ENCODE peak calls at places on chromosomes 4 and X, in nine cellular contexts. B is NT2/D1; A is Peyer's patch; K is GM23248; G is lower lobe of right lung; D is CD8-positive, alpha-beta memory T cell; S is heart left ventricle; W is left ventricle myocardium inferior; N is GM23338. I is an unnamed sample. For H3K27me3, the result is how much of the 10 kb centered on the place peaks cover.

GRCh38 chr4:147799986-147800555 is 68.2 kb downstream of the ARHGAP10 start:
- DNase-seq in B (no peak), A (no peak), K (no peak), G (no peak), D (peak), S (no peak), W (no peak), N (no peak), I (peak)

GRCh38 chr4:183354213-183354612 is 32.0 kb upstream of the CLDN24 start:
- DNase-seq in B (no peak), A (no peak), K (no peak), G (no peak), D (no peak), S (no peak), W (no peak), N (no peak), I (no peak)

GRCh38 chr4:14289708-14290107 is 662.2 kb upstream of the BOD1L1 start:
- DNase-seq in B (no peak), A (no peak), K (no peak), G (no peak), D (no peak), S (no peak), W (no peak), N (no peak), I (no peak)

GRCh38 chrX:22043872-22044271 is 11.7 kb downstream of the PHEX start:
- DNase-seq in B (no peak), A (no peak), K (no peak), G (no peak), D (no peak), S (no peak), W (no peak), N (peak), I (no peak)

GRCh38 chrX:120463241-120463640 is 5.9 kb downstream of the LAMP2 start:
- DNase-seq in B (no peak), A (no peak), K (peak), G (no peak), D (no peak), S (no peak), W (no peak), N (no peak), I (no peak)

GRCh38 chrX:13448941-13449340 is 120.5 kb upstream of the EGFL6 start:
- DNase-seq in B (no peak), A (no peak), K (no peak), G (no peak), D (no peak), S (no peak), W (no peak), N (no peak), I (no peak)

GRCh38 chr4:55635282-55635681 is 816 bp downstream of the NMU start:
- DNase-seq in B (no peak), A (no peak), K (no peak), G (no peak), D (no peak), S (no peak), W (no peak), N (peak), I (peak)

GRCh38 chr4:26787461-26788340 is 72.9 kb upstream of the STIM2 start:
- DNase-seq in B (peak), A (peak), K (peak), G (no peak), D (no peak), S (peak), W (peak), N (peak), I (peak)

GRCh38 chr4:165115301-165115700 is 2.6 kb upstream of the TMEM192 start:
- DNase-seq in B (no peak), A (no peak), K (no peak), G (no peak), D (no peak), S (no peak), W (no peak), N (no peak), I (no peak)

GRCh38 chr4:17283832-17284231 is 228.1 kb downstream of the QDPR start:
- DNase-seq in B (no peak), A (no peak), K (no peak), G (no peak), D (no peak), S (peak), W (no peak), N (no peak), I (no peak)

GRCh38 chr4:17664755-17665154 is 50.3 kb downstream of the MED28 start:
- DNase-seq in B (no peak), A (no peak), K (no peak), G (no peak), D (no peak), S (no peak), W (no peak), N (no peak), I (no peak)

GRCh38 chrX:18613930-18614639 is 57.8 kb downstream of the RS1 start:
- DNase-seq in B (no peak), A (no peak), K (no peak), G (no peak), D (no peak), S (no peak), W (no peak), N (no peak), I (no peak)

GRCh38 chr4:84856468-84856867 is 110.0 kb downstream of the WDFY3 start:
- DNase-seq in B (no peak), A (no peak), K (no peak), G (no peak), D (no peak), S (no peak), W (no peak), N (peak), I (peak)

GRCh38 chrX:17654116-17654515 is 83.2 kb upstream of the SCML1 start:
- DNase-seq in B (no peak), A (no peak), K (no peak), G (no peak), D (peak), S (no peak), W (no peak), N (no peak), I (no peak)

GRCh38 chrX:17655232-17656034 is 81.9 kb upstream of the SCML1 start:
- DNase-seq in B (peak), A (no peak), K (peak), G (no peak), D (no peak), S (peak), W (no peak), N (peak), I (peak)

GRCh38 chr4:184851200-184851541 is 25.4 kb upstream of the ACSL1 start:
- DNase-seq in B (no peak), A (no peak), K (no peak), G (no peak), D (no peak), S (no peak), W (no peak), N (no peak), I (peak)

GRCh38 chr4:122826596-122827257 is at the start of gene FGF2:
- DNase-seq in B (peak), A (peak), K (peak), G (peak), D (no peak), S (peak), W (peak), N (peak), I (peak)

GRCh38 chr4:178192611-178193010 is 750.4 kb upstream of the AGA start:
- DNase-seq in B (no peak), A (no peak), K (no peak), G (no peak), D (no peak), S (no peak), W (no peak), N (no peak), I (no peak)

DNA sequence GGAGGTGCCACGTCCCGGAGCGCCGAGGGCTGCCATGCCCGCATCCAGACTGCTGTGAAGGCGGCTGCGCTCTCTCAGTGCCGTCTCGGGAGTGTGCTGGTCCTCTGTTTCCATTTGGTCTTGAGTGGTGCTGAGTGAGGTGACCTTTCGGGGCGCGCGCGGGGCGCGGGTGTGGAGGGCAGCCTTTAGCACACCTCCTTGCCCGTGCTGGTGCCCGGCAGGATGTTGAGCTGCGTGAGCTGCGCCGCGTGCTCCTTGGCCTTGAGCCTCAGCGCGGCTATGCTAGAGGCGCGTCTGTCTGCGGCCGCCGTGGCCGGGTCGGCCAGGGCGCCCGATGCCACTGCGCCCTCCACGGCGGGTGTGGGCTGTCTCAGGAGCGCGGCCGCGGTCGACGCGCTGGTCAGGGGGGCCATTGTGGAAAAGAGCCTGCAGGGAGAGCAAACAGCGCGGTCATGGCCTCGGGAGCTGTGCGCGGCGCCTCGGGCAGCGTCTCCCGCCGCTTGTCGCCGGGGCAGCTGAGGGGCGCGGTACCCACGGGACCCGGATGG is 11.2 kb downstream of the ARX start:
- DNase-seq in B (no peak), A (no peak), K (no peak), G (no peak), D (no peak), S (no peak), W (no peak), N (no peak), I (peak)
- H3K4me3 ChIP-seq in B (peak), A (no peak), K (no peak), G (no peak), D (no peak), S (peak), W (peak), N (peak), I (peak)

DNA sequence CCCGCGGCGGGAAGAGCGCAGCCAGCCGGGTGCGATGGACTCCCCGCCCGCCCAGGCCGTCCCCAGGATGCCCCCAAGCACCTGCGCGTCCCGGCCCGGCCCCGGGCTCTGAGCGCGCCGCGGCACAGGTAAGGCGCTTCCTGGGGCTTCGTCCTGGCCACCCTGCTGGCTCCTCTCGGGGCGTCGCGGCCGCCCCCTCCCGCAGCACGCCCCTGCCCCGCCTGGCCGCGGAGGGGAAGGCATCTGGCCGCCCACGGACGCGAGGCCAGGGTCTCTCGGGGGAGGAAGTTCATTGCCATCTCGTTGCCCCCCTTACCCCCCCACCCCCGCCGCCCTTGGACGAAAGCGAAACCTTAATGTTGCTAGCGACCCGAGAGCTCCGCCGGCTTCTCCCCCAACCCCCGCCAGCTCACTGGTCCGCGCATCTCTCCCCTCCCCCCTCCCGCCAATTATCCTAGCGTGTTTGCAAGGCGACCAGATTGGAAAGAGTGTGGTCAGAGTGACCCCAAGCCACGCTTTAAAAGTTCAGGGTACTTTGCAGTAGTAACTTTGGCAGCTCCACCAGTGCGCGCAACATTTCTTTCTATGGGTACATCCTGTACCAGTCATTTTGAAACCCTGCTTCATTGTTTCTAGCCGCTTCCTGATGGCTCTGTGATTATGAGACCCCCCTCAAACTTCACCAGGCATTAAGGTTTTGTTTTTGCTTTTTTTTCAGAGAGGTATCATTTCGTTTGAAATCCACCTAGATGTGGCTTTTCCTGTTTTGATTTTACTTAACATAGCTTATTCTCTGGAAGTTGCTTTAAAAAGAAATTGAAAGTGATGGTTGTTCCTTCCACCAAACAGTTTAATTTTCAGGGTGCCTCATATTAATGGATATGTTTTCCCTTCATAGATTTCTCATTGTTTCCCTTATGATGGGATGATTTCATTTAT is 606 bp downstream of the TBC1D1 start:
- DNase-seq in B (no peak), A (peak), K (peak), G (peak), D (peak), S (peak), W (peak), N (peak), I (peak)
- H3K27me3 ChIP-seq in B (half or more), A (under half), K (half or more), G (under half), D (under half), S (under half), W (under half), N (half or more), I (half or more)

DNA sequence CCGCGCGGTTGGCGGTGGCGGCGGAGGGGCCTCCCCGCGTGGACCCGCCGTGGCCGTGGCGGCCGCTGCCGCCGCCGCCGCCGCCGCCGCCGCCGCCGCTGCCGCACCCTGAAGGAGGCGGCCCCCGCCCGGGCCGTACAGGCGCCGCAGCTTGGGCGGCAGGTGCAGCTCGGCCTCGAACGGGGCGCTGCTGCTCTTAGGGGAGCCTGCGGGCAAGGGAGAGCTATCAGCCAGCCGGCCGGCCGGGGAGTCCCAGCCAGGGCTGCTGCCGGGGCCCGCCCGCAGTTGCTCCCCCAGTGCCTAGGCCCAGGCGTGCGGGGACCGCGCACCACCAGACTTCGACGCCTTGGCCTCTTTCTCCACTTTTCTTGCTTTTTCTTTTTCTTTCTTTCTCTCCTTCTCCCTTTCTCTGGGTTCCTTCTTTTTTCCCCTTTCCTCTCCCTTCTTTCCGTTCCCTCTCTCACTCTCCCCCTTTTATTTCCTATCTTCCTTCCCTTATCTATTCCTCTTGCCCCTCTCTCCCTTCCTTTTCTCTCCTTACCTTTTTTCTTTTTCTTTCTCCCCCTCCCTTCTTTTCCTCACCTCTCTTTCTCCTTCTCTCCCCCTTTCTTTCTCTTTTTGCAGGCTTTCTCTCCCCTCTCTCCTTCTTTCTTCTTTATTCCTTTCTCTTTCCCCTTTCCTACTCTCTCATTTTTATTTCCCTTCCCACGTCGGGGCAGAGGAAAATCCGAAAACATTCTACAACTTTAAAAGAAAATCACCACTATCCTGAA is 2.0 kb downstream of the ARX start:
- DNase-seq in B (no peak), A (no peak), K (no peak), G (no peak), D (no peak), S (no peak), W (no peak), N (no peak), I (peak)
- H3K4me3 ChIP-seq in B (no peak), A (no peak), K (no peak), G (no peak), D (no peak), S (no peak), W (no peak), N (peak), I (no peak)

GRCh38 chr4:5964030-5964429 is 54.2 kb downstream of the C4orf50 start:
- DNase-seq in B (no peak), A (no peak), K (no peak), G (no peak), D (no peak), S (no peak), W (no peak), N (no peak), I (no peak)
- H3K27me3 ChIP-seq in B (under half), A (under half), K (under half), G (under half), D (under half), S (under half), W (half or more), N (under half), I (under half)

GRCh38 chrX:1537031-1537715 is at the start of gene P2RY8:
- DNase-seq in B (no peak), A (peak), K (peak), G (peak), D (peak), S (peak), W (peak), N (no peak), I (no peak)
- H3K4me3 ChIP-seq in B (no peak), A (peak), K (no peak), G (peak), D (peak), S (peak), W (peak), N (no peak), I (no peak)

DNA sequence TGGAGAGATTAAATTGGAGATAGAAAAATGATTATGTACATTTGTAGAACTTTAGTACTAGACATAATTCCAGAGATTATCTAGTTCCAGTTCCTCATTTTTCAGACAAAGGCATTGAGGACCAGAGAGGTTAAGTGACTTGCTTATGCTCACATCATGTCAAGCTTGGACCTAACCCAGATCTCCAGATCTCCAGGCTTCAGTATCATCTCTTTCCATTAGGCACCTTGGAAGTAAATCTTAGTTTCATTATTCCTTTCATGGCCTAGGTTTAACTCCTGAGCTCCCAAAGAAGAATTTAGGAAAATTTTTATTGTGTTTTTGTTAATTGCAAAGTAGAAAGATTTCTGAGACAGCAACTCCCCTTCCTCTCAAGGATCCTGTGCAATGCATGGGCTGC is 148.8 kb downstream of the GATB start:
- DNase-seq in B (no peak), A (no peak), K (no peak), G (no peak), D (no peak), S (no peak), W (no peak), N (no peak), I (no peak)
- H3K27me3 ChIP-seq in B (under half), A (under half), K (under half), G (under half), D (under half), S (under half), W (under half), N (under half), I (under half)

GRCh38 chrX:154484255-154485149 is 1.9 kb downstream of the UBL4A start:
- DNase-seq in B (no peak), A (peak), K (peak), G (no peak), D (no peak), S (no peak), W (no peak), N (no peak), I (no peak)
- H3K4me3 ChIP-seq in B (no peak), A (no peak), K (no peak), G (no peak), D (no peak), S (no peak), W (peak), N (no peak), I (no peak)

DNA sequence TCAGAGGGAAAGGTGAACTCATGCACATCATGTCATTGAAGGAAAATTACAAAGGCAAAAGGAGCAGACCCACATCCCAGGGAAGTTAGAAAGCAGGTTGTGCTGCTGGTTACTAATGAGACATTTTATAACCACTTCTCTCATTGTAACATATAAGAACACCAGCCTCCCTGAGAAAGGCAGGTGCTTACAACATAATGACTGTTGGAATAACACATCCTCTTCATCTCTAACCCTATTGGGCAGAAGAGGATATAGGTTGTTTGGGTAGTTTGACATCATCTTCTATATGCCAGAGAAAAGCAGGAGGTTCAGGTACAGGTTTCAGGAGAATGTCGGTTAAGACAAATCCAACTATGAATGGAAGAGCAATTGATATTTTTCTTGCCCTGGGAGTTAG is 77.6 kb downstream of the MAOA start:
- DNase-seq in B (no peak), A (no peak), K (no peak), G (no peak), D (no peak), S (no peak), W (no peak), N (no peak), I (no peak)
- H3K27me3 ChIP-seq in B (under half), A (under half), K (under half), G (under half), D (under half), S (under half), W (under half), N (under half), I (under half)